ENCODE peak calls at places on chromosomes 6 and 20, in ten cellular contexts. I is neural progenitor cell, V is adrenal gland, H is aorta, R is neuronal stem cell, K is right cardiac atrium, T is esophagus squamous epithelium, Y is lower lobe of right lung, J is coronary artery, Z is HepG2. E is an unnamed sample.

GRCh38 chr6:6332240-6332639 is 11.8 kb upstream of the F13A1 start:
- DNase-seq in I (no peak), V (no peak), H (no peak), R (no peak), K (no peak), T (no peak), Y (no peak), J (no peak), Z (no peak), E (no peak)

GRCh38 chr6:146532702-146533101 is 10.9 kb upstream of the RAB32 start:
- DNase-seq in I (no peak), V (no peak), H (no peak), R (no peak), K (no peak), T (no peak), Y (no peak), J (no peak), Z (no peak), E (no peak)

GRCh38 chr20:42688576-42688975 is 501.1 kb downstream of the PTPRT start:
- DNase-seq in I (peak; percentile 31), V (no peak), H (no peak), R (peak; percentile 33), K (no peak), T (no peak), Y (no peak), J (no peak), Z (no peak), E (no peak)

GRCh38 chr6:54990001-54990400 is 143.4 kb downstream of the FAM83B start:
- DNase-seq in I (no peak), V (no peak), H (no peak), R (no peak), K (no peak), T (no peak), Y (no peak), J (no peak), Z (no peak), E (no peak)

GRCh38 chr6:121351911-121352310 is 17.6 kb upstream of the TBC1D32 start:
- DNase-seq in I (no peak), V (no peak), H (no peak), R (no peak), K (no peak), T (no peak), Y (no peak), J (no peak), Z (no peak), E (no peak)

GRCh38 chr20:35515949-35516645 is 13.4 kb downstream of the C20orf173 start:
- DNase-seq in I (no peak), V (peak; percentile 78), H (no peak), R (no peak), K (no peak), T (no peak), Y (no peak), J (no peak), Z (no peak), E (no peak)

GRCh38 chr20:61973515-61974356 is 91.9 kb downstream of the TAF4 start:
- DNase-seq in I (no peak), V (no peak), H (no peak), R (no peak), K (no peak), T (no peak), Y (no peak), J (no peak), Z (no peak), E (no peak)

GRCh38 chr20:48298424-48298823 is 513.1 kb upstream of the SULF2 start:
- DNase-seq in I (no peak), V (no peak), H (no peak), R (no peak), K (no peak), T (no peak), Y (no peak), J (no peak), Z (no peak), E (no peak)

GRCh38 chr6:25387483-25387882 is 108.3 kb downstream of the CARMIL1 start:
- DNase-seq in I (no peak), V (no peak), H (no peak), R (no peak), K (no peak), T (no peak), Y (no peak), J (no peak), Z (no peak), E (no peak)

GRCh38 chr6:10412165-10412947 is 2.5 kb downstream of the TFAP2A start:
- DNase-seq in I (peak; percentile 73), V (no peak), H (no peak), R (no peak), K (no peak), T (no peak), Y (peak; percentile 50), J (no peak), Z (no peak), E (no peak)

GRCh38 chr6:104166055-104166668 is 693.6 kb downstream of the HACE1 start:
- DNase-seq in I (no peak), V (no peak), H (no peak), R (no peak), K (no peak), T (no peak), Y (no peak), J (no peak), Z (no peak), E (no peak)

GRCh38 chr6:85490516-85491248 is 40.8 kb downstream of the NT5E start:
- DNase-seq in I (no peak), V (no peak), H (no peak), R (no peak), K (no peak), T (no peak), Y (no peak), J (no peak), Z (no peak), E (no peak)

GRCh38 chr20:24950836-24951525 is 1.9 kb downstream of the CST7 start:
- DNase-seq in I (no peak), V (peak; percentile 45), H (no peak), R (no peak), K (no peak), T (no peak), Y (no peak), J (peak; percentile 62), Z (no peak), E (no peak)

DNA sequence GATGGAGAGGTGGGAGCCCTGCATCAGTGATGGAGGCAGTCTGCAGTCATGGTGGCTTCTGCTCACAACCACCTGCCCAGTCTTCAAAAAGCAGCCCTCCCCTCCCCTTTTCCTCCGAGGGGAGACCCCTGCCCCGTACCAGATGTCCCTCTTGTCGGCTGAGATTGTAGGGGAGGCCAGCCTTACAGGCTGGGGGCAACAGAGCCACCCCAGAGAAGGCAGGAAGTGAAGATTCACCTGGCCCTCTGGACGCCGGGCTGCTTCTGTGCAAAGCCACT is 4.5 kb downstream of the TNFRSF6B start:
- DNase-seq in I (no peak), V (no peak), H (no peak), R (no peak), K (no peak), T (no peak), Y (no peak), J (no peak), Z (no peak), E (no peak)
- H3K27ac ChIP-seq in I (no peak overlapping the region), V (no peak overlapping the region), H (no peak overlapping the region), R (no peak overlapping the region), K (no peak overlapping the region), T (no peak overlapping the region), Y (no peak overlapping the region), J (no peak overlapping the region), Z (no peak overlapping the region), E (no peak overlapping the region)

GRCh38 chr6:119078449-119079287 is at the start of gene FAM184A:
- DNase-seq in I (peak; percentile 89), V (peak; percentile 73), H (peak; percentile 61), R (peak; percentile 65), K (peak; percentile 88), T (no peak), Y (peak; percentile 78), J (no peak), Z (peak; percentile 55), E (peak; percentile 71)

GRCh38 chr6:119075200-119075981 is 3.1 kb downstream of the FAM184A start:
- DNase-seq in I (no peak), V (no peak), H (no peak), R (no peak), K (no peak), T (no peak), Y (no peak), J (no peak), Z (no peak), E (no peak)

GRCh38 chr6:119077643-119078448 is 618 bp downstream of the FAM184A start:
- DNase-seq in I (peak; percentile 55), V (peak; percentile 58), H (no peak), R (no peak), K (peak; percentile 67), T (no peak), Y (peak; percentile 67), J (no peak), Z (peak; percentile 32), E (peak; percentile 11)

GRCh38 chr6:119076173-119076965 is 2.1 kb downstream of the FAM184A start:
- DNase-seq in I (no peak), V (no peak), H (no peak), R (no peak), K (no peak), T (no peak), Y (no peak), J (no peak), Z (no peak), E (no peak)

GRCh38 chr6:119076966-119077642 is 1.4 kb downstream of the FAM184A start:
- DNase-seq in I (no peak), V (no peak), H (no peak), R (no peak), K (no peak), T (no peak), Y (no peak), J (no peak), Z (no peak), E (no peak)
- H3K27ac ChIP-seq in I (no peak overlapping the region), V (no peak overlapping the region), H (no peak overlapping the region), R (no peak overlapping the region), K (no peak overlapping the region), T (no peak overlapping the region), Y (peak overlapping the region; percentile 84), J (peak overlapping the region; percentile 83), Z (no peak overlapping the region), E (no peak overlapping the region)

GRCh38 chr6:137036566-137037300 is 8.0 kb downstream of the IL20RA start:
- DNase-seq in I (no peak), V (peak; percentile 67), H (no peak), R (no peak), K (no peak), T (no peak), Y (no peak), J (no peak), Z (peak; percentile 20), E (no peak)
- H3K27ac ChIP-seq in I (no peak overlapping the region), V (no peak overlapping the region), H (no peak overlapping the region), R (no peak overlapping the region), K (no peak overlapping the region), T (peak overlapping the region; percentile 52), Y (no peak overlapping the region), J (no peak overlapping the region), Z (no peak overlapping the region), E (no peak overlapping the region)

DNA sequence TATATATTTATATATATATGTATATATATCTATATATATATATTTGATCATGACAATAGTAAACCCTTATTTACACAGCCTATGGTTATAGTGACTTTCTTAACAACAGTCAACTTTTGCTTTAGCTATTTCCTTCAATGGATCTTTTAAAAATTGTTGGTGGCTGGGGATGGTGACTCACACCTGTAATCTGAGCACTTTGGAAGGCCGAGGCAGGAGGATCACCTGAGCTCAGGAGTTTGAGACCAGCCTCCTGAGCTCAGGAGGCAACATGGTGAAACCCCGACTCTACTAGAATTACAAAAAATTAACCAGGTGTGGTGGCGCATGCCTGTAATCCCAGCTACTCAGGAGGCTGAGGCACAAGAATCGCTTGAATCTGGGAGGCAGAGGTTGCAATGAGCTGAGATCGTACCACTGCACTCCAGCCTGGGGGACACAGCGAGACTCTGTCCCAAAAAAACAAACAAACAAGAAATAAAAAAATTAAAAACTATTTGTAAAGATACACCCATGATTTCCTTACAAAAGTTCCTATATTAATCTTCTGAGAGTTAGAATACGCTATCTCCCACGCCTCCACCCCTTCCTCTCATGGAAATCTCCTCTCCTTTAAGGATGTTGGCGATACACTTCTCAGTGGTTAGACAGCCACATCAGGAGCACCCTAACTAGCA is 29.2 kb upstream of the CNKSR3 start:
- DNase-seq in I (no peak), V (no peak), H (no peak), R (no peak), K (no peak), T (no peak), Y (no peak), J (no peak), Z (no peak), E (no peak)
- H3K27ac ChIP-seq in I (no peak overlapping the region), V (no peak overlapping the region), H (no peak overlapping the region), R (no peak overlapping the region), K (no peak overlapping the region), T (no peak overlapping the region), Y (no peak overlapping the region), J (no peak overlapping the region), Z (no peak overlapping the region), E (no peak overlapping the region)